ENCODE peak calls at places on chromosome 22, in five cellular contexts. A, P, U, B and V are unnamed samples.

GRCh38 chr22:23219317-23219716 is 39.0 kb downstream of the BCR start:
- ATAC-seq in A (peak), U (no peak), B (no peak), P (no peak), V (no peak)

GRCh38 chr22:35355744-35356420 is 25.0 kb upstream of the HMOX1 start:
- ATAC-seq in A (no peak), P (no peak), U (no peak), B (no peak), V (no peak)

GRCh38 chr22:32852346-32853251 is 51.1 kb downstream of the TIMP3 start:
- ATAC-seq in A (peak), P (no peak), U (no peak), B (no peak), V (no peak)

GRCh38 chr22:35733742-35734516 is 16.3 kb downstream of the APOL5 start:
- ATAC-seq in U (no peak), B (no peak), A (peak), P (no peak), V (no peak)

GRCh38 chr22:20380486-20380885 is 13.5 kb upstream of the ZNF74 start:
- ATAC-seq in U (no peak), B (no peak), A (no peak), P (peak), V (no peak)

GRCh38 chr22:23789638-23790037 is 2.9 kb downstream of the SMARCB1 start:
- ATAC-seq in A (no peak), P (no peak), B (no peak), U (no peak), V (no peak)

GRCh38 chr22:38239101-38239761 is 33.6 kb downstream of the TMEM184B start:
- ATAC-seq in P (peak), B (no peak), A (peak), U (no peak), V (no peak)

GRCh38 chr22:33853200-33854097 is 66.8 kb downstream of the LARGE1 start:
- ATAC-seq in A (peak), U (peak), B (peak), P (peak), V (peak)

GRCh38 chr22:46589141-46589748 is 30.9 kb upstream of the GRAMD4 start:
- ATAC-seq in U (no peak), A (no peak), P (no peak), B (no peak), V (no peak)

GRCh38 chr22:45709004-45709739 is 37.5 kb downstream of the ATXN10 start:
- ATAC-seq in B (peak), A (no peak), P (peak), U (no peak), V (peak)

GRCh38 chr22:49779853-49780271 is 47.8 kb downstream of the BRD1 start:
- ATAC-seq in B (no peak), U (no peak), P (no peak), A (no peak), V (no peak)

GRCh38 chr22:25448435-25449051 is 115.9 kb upstream of the GRK3 start:
- ATAC-seq in B (peak), U (peak), A (peak), P (peak), V (peak)

GRCh38 chr22:24772493-24773220 is 1.9 kb downstream of the PIWIL3 start:
- ATAC-seq in B (no peak), U (no peak), P (peak), A (peak), V (no peak)

GRCh38 chr22:41579297-41579996 is 10.2 kb downstream of the PMM1 start:
- ATAC-seq in P (no peak), B (no peak), U (no peak), A (no peak), V (no peak)

GRCh38 chr22:50243704-50244419 is 961 bp downstream of the TUBGCP6 start:
- ATAC-seq in B (no peak), P (peak), U (no peak), A (peak), V (no peak)